ENCODE peak calls at places on chromosomes 7 and 10, in five cellular contexts. C is activated CD4-positive, alpha-beta T cell treated with anti-CD3 and anti-CD28 coated beads for 1 hour; M is caudate nucleus; A is RWPE1; D is skeletal muscle cell. G is an unnamed sample.

GRCh38 chr10:49534670-49535381 is 4.1 kb downstream of the ERCC6 start:
- DNase-seq in M (no peak), C (no peak), D (peak), A (no peak), G (peak)

GRCh38 chr7:45677311-45677900 is 103.2 kb downstream of the ADCY1 start:
- DNase-seq in M (no peak), D (no peak), A (no peak), C (no peak), G (no peak)

GRCh38 chr7:101864039-101864438 is 46.6 kb downstream of the CUX1 start:
- DNase-seq in M (no peak), C (no peak), D (no peak), A (no peak), G (no peak)

GRCh38 chr10:78438907-78439809 is 405.5 kb downstream of the RPS24 start:
- DNase-seq in A (no peak), D (no peak), M (no peak), C (no peak), G (no peak)

GRCh38 chr7:29987083-29987482 is 2.5 kb downstream of the SCRN1 start:
- DNase-seq in A (no peak), D (no peak), C (no peak), M (no peak), G (no peak)

GRCh38 chr10:125531470-125531869 is 151.5 kb downstream of the TEX36 start:
- DNase-seq in D (no peak), A (no peak), C (no peak), M (no peak), G (no peak)

GRCh38 chr7:100465299-100465698 is 1.2 kb upstream of the SPACDR start:
- DNase-seq in M (no peak), A (no peak), D (no peak), C (no peak), G (no peak)

GRCh38 chr7:95527776-95528250 is 42.1 kb downstream of the ASB4 start:
- DNase-seq in A (no peak), D (no peak), M (no peak), C (no peak), G (no peak)

GRCh38 chr7:136062625-136063336 is 85.6 kb upstream of the MTPN start:
- DNase-seq in C (no peak), A (no peak), D (no peak), M (no peak), G (no peak)

GRCh38 chr10:117968354-117969182 is 78.2 kb downstream of the RAB11FIP2 start:
- DNase-seq in D (no peak), M (no peak), A (no peak), C (no peak), G (no peak)